ENCODE peak calls at places on chromosomes 1 and 21, in ten cellular contexts. J is ascending aorta, P is K562, E is kidney epithelial cell, M is cardiac muscle cell, H is body of pancreas, X is stomach, N is upper lobe of right lung, C is adrenal gland, O is mammary epithelial cell. G is an unnamed sample.
A peak's percentile ranks its signal among the peaks of the same experiment; 100 is the strongest.

GRCh38 chr1:111831153-111831552 is 75.5 kb downstream of the DDX20 start:
- DNase-seq in M (no peak), C (no peak), X (no peak), E (no peak), P (no peak), N (no peak), J (no peak), H (no peak), O (no peak), G (no peak)

GRCh38 chr1:50710099-50710498 is 250.0 kb downstream of the FAF1 start:
- DNase-seq in P (no peak), H (no peak), O (no peak), E (no peak), J (no peak), N (no peak), C (no peak), X (no peak), M (no peak), G (no peak)

GRCh38 chr21:38623552-38623951 is 125.3 kb upstream of the ERG start:
- DNase-seq in M (no peak), C (no peak), E (no peak), O (no peak), N (no peak), J (no peak), P (no peak), H (no peak), X (no peak), G (no peak)

GRCh38 chr1:30885580-30886513 is 22.7 kb downstream of the SDC3 start:
- DNase-seq in M (no peak), E (no peak), J (no peak), X (no peak), H (no peak), P (no peak), N (no peak), O (no peak), C (no peak), G (no peak)

GRCh38 chr1:237737448-237737847 is 153.3 kb downstream of the ZP4 start:
- DNase-seq in J (no peak), N (no peak), E (no peak), M (no peak), C (no peak), H (no peak), X (no peak), P (no peak), O (no peak), G (no peak)

GRCh38 chr1:15328785-15329480 is 80.8 kb upstream of the EFHD2 start:
- DNase-seq in J (peak; percentile 78), E (no peak), O (no peak), H (peak; percentile 90), C (peak; percentile 73), M (peak; percentile 94), N (no peak), X (peak; percentile 63), P (peak; percentile 79), G (no peak)

GRCh38 chr1:229556551-229556950 is 2.0 kb downstream of the ABCB10 start:
- DNase-seq in O (no peak), M (no peak), N (no peak), J (no peak), H (no peak), C (no peak), P (peak; percentile 57), X (no peak), E (no peak), G (no peak)

GRCh38 chr1:57599233-57599994 is 175.6 kb upstream of the DAB1 start:
- DNase-seq in X (no peak), M (peak; percentile 23), N (no peak), H (no peak), J (no peak), P (no peak), E (peak; percentile 1), O (no peak), C (no peak), G (no peak)

GRCh38 chr1:15852828-15853302 is 5.4 kb downstream of the SPEN start:
- DNase-seq in O (no peak), C (peak; percentile 11), M (no peak), J (no peak), X (no peak), E (no peak), H (no peak), P (no peak), N (no peak), G (no peak)

GRCh38 chr1:204350857-204351573 is 8.7 kb downstream of the PLEKHA6 start:
- DNase-seq in O (no peak), X (peak; percentile 77), C (peak; percentile 80), N (peak; percentile 76), P (peak; percentile 28), E (no peak), J (peak; percentile 77), M (peak; percentile 88), H (peak; percentile 73), G (no peak)

GRCh38 chr1:12620142-12620865 is 2.3 kb upstream of the DHRS3 start:
- DNase-seq in P (peak; percentile 28), H (no peak), X (no peak), M (no peak), N (no peak), C (no peak), O (no peak), E (no peak), J (no peak), G (no peak)

GRCh38 chr1:7470904-7471638 is 300.0 kb upstream of the VAMP3 start:
- DNase-seq in M (peak; percentile 97), E (peak; percentile 87), P (peak; percentile 11), O (peak; percentile 98), X (peak; percentile 46), H (peak; percentile 22), J (peak; percentile 90), C (peak; percentile 93), N (peak; percentile 81), G (peak; percentile 57)

GRCh38 chr1:202586018-202586821 is 124.0 kb downstream of the SYT2 start:
- DNase-seq in N (no peak), E (no peak), X (peak; percentile 44), J (no peak), C (peak; percentile 49), O (peak; percentile 39), P (peak; percentile 34), H (peak; percentile 51), M (peak; percentile 73), G (no peak)

GRCh38 chr1:166907051-166907450 is 31.0 kb upstream of the TADA1 start:
- DNase-seq in X (no peak), E (no peak), N (no peak), J (no peak), P (no peak), O (no peak), H (no peak), M (no peak), C (no peak), G (no peak)

GRCh38 chr1:199700551-199700950 is 327.0 kb upstream of the NR5A2 start:
- DNase-seq in C (no peak), P (no peak), N (no peak), X (no peak), M (no peak), E (no peak), O (no peak), J (no peak), H (no peak), G (no peak)

GRCh38 chr1:199704231-199704630 is 323.3 kb upstream of the NR5A2 start:
- DNase-seq in N (no peak), M (no peak), O (no peak), H (no peak), E (no peak), J (no peak), C (no peak), X (no peak), P (no peak), G (no peak)

GRCh38 chr1:199698222-199698621 is 329.3 kb upstream of the NR5A2 start:
- DNase-seq in P (no peak), E (no peak), N (no peak), H (no peak), J (no peak), X (no peak), M (no peak), C (no peak), O (no peak), G (no peak)

GRCh38 chr1:199705825-199706224 is 321.7 kb upstream of the NR5A2 start:
- DNase-seq in J (no peak), M (no peak), H (no peak), X (no peak), C (no peak), E (no peak), N (no peak), O (no peak), P (no peak), G (no peak)

GRCh38 chr1:199701731-199702130 is 325.8 kb upstream of the NR5A2 start:
- DNase-seq in H (no peak), M (no peak), X (no peak), C (no peak), J (no peak), E (no peak), N (no peak), P (no peak), O (no peak), G (no peak)
- H3K27me3 ChIP-seq in H (no peaks in the 10 kb centered on the region), M (no peaks in the 10 kb centered on the region), X (no peaks in the 10 kb centered on the region), C (no peaks in the 10 kb centered on the region), J (no peaks in the 10 kb centered on the region), E (no peaks in the 10 kb centered on the region), N (no peaks in the 10 kb centered on the region), P (no peaks in the 10 kb centered on the region), O (no peaks in the 10 kb centered on the region), G (no peaks in the 10 kb centered on the region)

GRCh38 chr1:43704838-43705237 is 2.5 kb upstream of the ST3GAL3 start:
- DNase-seq in O (peak; percentile 13), N (no peak), X (no peak), C (peak; percentile 63), J (no peak), H (no peak), E (no peak), P (no peak), M (peak; percentile 43), G (no peak)
- TF ChIP-seq CTCF in O (peak; percentile 40), N (no peak), X (no peak), C (no peak), J (no peak), H (no peak), E (peak; percentile 21), P (peak; percentile 6), M (peak; percentile 14), G (peak; percentile 22)

GRCh38 chr1:1806890-1807289 is 28.6 kb upstream of the NADK start:
- DNase-seq in E (no peak), N (no peak), P (no peak), M (no peak), J (peak; percentile 77), C (no peak), H (no peak), O (no peak), X (no peak), G (no peak)

GRCh38 chr1:1804301-1804700 is 26.0 kb upstream of the NADK start:
- DNase-seq in E (no peak), O (no peak), P (no peak), X (no peak), J (no peak), C (no peak), H (no peak), N (peak; percentile 35), M (no peak), G (no peak)

GRCh38 chr1:1809489-1809888 is 31.2 kb upstream of the NADK start:
- DNase-seq in P (no peak), O (no peak), M (no peak), X (no peak), N (peak; percentile 6), J (no peak), H (no peak), E (no peak), C (no peak), G (no peak)

GRCh38 chr1:1808206-1808605 is 29.9 kb upstream of the NADK start:
- DNase-seq in N (no peak), J (no peak), X (no peak), C (no peak), H (no peak), P (no peak), M (no peak), E (no peak), O (no peak), G (no peak)
- H3K36me3 ChIP-seq in N (peaks cover 81% of the 10 kb centered on the region), J (peaks cover 39% of the 10 kb centered on the region), X (peaks cover 44% of the 10 kb centered on the region), C (no peaks in the 10 kb centered on the region), H (peaks cover 9% of the 10 kb centered on the region), P (peaks cover 73% of the 10 kb centered on the region), M (peaks cover 39% of the 10 kb centered on the region), E (peaks cover 2% of the 10 kb centered on the region), O (peaks cover 26% of the 10 kb centered on the region), G (peaks cover 18% of the 10 kb centered on the region)

GRCh38 chr1:152107289-152107983 is 7.8 kb downstream of the TCHH start:
- DNase-seq in C (no peak), O (no peak), E (no peak), N (peak; percentile 58), X (no peak), P (no peak), J (no peak), M (no peak), H (no peak), G (peak; percentile 6)
- H3K27me3 ChIP-seq in C (peaks cover 65% of the 10 kb centered on the region), O (peaks cover 15% of the 10 kb centered on the region), E (peaks cover 52% of the 10 kb centered on the region), N (peaks cover 81% of the 10 kb centered on the region), X (peaks cover 100% of the 10 kb centered on the region), P (peaks cover 52% of the 10 kb centered on the region), J (peaks cover 16% of the 10 kb centered on the region), M (peaks cover 63% of the 10 kb centered on the region), H (peaks cover 46% of the 10 kb centered on the region), G (no peaks in the 10 kb centered on the region)